ENCODE peak calls at places on chromosome 4, in six cellular contexts. F is suprapubic skin, V is prostate gland, P is spleen, O is stomach, H is sigmoid colon. Q is an unnamed sample.
A peak's percentile ranks its signal among the peaks of the same experiment; 100 is the strongest.

GRCh38 chr4:122539861-122540465 is 80.9 kb downstream of the IL21 start:
- DNase-seq in V (no peak), F (no peak), O (no peak), P (no peak), H (no peak), Q (no peak)

GRCh38 chr4:77950204-77950603 is 87.6 kb downstream of the MRPL1 start:
- DNase-seq in O (no peak), H (no peak), F (no peak), P (no peak), V (no peak), Q (no peak)

GRCh38 chr4:20679946-20680345 is 20.3 kb upstream of the PACRGL start:
- DNase-seq in H (no peak), P (no peak), V (no peak), F (no peak), O (no peak), Q (no peak)

GRCh38 chr4:111991797-111992196 is 153.5 kb upstream of the FAM241A start:
- DNase-seq in V (no peak), O (no peak), F (no peak), H (no peak), P (no peak), Q (peak; percentile 22)

GRCh38 chr4:117455088-117455487 is 369.7 kb upstream of the TRAM1L1 start:
- DNase-seq in P (no peak), H (no peak), V (no peak), F (no peak), O (no peak), Q (no peak)

GRCh38 chr4:93719552-93719951 is 109.0 kb upstream of the ATOH1 start:
- DNase-seq in V (no peak), O (no peak), P (no peak), F (no peak), H (no peak), Q (no peak)

GRCh38 chr4:4501678-4502077 is 40.2 kb downstream of the STX18 start:
- DNase-seq in P (no peak), F (no peak), V (no peak), H (no peak), O (no peak), Q (no peak)

GRCh38 chr4:99723555-99724450 is 66.2 kb upstream of the C4orf54 start:
- DNase-seq in H (peak; percentile 88), V (peak; percentile 49), F (no peak), O (peak; percentile 71), P (no peak), Q (no peak)

GRCh38 chr4:123524958-123525628 is 128.5 kb downstream of the SPRY1 start:
- DNase-seq in P (no peak), H (no peak), F (no peak), V (no peak), O (peak; percentile 58), Q (peak; percentile 55)

GRCh38 chr4:145299380-145300076 is 119.1 kb upstream of the OTUD4 start:
- DNase-seq in F (no peak), V (no peak), P (no peak), O (no peak), H (no peak), Q (no peak)

GRCh38 chr4:111811661-111812060 is 333.6 kb upstream of the FAM241A start:
- DNase-seq in O (no peak), V (no peak), H (no peak), F (no peak), P (no peak), Q (no peak)

GRCh38 chr4:87932718-87933136 is 42.8 kb upstream of the SPP1 start:
- DNase-seq in P (no peak), H (no peak), F (no peak), V (no peak), O (no peak), Q (no peak)

GRCh38 chr4:113692809-113693411 is 68.6 kb downstream of the CAMK2D start:
- DNase-seq in P (no peak), V (no peak), O (no peak), H (no peak), F (no peak), Q (no peak)

GRCh38 chr4:101584306-101584705 is 206.2 kb upstream of the BANK1 start:
- DNase-seq in V (no peak), F (no peak), P (no peak), O (no peak), H (no peak), Q (no peak)

GRCh38 chr4:37687666-37688065 is 1.5 kb upstream of the RELL1 start:
- DNase-seq in F (no peak), O (no peak), H (no peak), P (no peak), V (no peak), Q (no peak)

DNA sequence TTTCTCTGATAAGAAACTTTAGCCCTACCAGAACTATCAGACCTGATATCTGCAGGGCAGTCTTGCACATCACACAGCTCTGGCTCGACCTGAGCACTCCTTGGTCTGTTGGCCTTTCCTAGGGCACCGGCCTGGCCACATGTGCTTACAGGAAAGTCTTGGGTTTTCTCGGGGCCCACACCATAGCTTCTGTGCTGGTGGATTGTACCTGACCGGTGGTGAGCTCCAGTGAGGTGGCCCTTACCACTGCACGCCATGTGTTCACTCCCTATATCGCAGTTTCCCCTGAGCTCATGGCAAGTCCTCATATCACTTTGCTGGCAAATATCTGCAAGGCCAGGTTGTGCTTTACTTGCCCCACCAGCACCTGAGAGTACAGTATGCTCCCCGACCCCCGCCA is 2637.4 kb downstream of the ARAP2 start:
- DNase-seq in V (no peak), F (no peak), P (no peak), H (no peak), O (no peak), Q (no peak)
- H3K9me3 ChIP-seq in V (no peaks in the 10 kb centered on the region), F (peaks cover 19% of the 10 kb centered on the region), P (peaks cover 11% of the 10 kb centered on the region), H (no peaks in the 10 kb centered on the region), O (no peaks in the 10 kb centered on the region), Q (no peaks in the 10 kb centered on the region)

DNA sequence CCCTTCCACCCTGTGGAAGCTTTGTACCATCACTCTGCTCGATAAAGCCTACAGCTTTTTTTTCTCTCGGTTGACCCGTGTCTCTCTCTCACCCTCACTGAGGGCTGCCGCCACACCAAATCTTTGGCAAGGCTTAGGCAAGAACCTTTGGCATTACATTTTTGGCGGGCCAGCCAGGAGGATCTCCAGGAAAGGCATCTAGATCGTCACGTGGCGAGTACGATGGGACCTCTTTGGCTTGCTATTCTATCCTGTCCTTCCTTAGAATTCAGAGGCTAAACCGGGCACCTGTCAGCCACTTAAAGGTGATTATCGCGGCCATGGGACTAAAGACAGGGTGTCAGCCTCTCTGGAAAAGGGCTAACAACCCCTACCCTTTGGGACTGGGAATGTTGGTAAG is 96.2 kb downstream of the UGT2B28 start:
- DNase-seq in V (no peak), O (no peak), P (no peak), F (no peak), H (peak; percentile 55), Q (no peak)
- TF ChIP-seq POLR2AphosphoS5 in V (no peak), O (no peak), P (no peak), F (no peak), H (no peak), Q (no peak)

DNA sequence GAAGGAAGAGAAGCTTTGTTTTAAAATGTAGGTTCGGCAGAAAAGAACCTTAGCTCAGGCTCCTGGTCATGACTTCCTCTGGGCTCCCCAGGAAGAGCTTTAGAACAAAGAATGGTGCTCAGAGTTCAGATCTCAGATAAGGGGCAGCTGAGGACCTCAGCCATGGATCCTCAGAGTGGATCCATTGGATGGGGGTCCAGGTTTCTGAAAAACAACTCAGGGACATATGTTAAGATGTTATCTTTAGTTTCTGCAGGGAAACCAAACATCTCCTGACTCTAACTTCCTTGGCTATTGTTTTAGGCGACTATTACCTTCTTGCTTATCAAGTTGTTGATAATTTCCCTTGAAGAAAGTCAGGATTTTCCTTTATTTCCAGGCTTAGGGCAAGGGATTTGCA is 5.4 kb downstream of the EVC start:
- DNase-seq in V (no peak), O (no peak), P (no peak), F (no peak), H (no peak), Q (no peak)
- H3K9me3 ChIP-seq in V (no peaks in the 10 kb centered on the region), O (no peaks in the 10 kb centered on the region), P (peaks cover 8% of the 10 kb centered on the region), F (no peaks in the 10 kb centered on the region), H (no peaks in the 10 kb centered on the region), Q (no peaks in the 10 kb centered on the region)

GRCh38 chr4:128811571-128812359 is 2.3 kb downstream of the JADE1 start:
- DNase-seq in F (peak; percentile 95), P (peak; percentile 97), H (peak; percentile 97), V (peak; percentile 88), O (peak; percentile 89), Q (peak; percentile 93)

GRCh38 chr4:128812360-128812958 is 3.0 kb downstream of the JADE1 start:
- DNase-seq in H (peak; percentile 81), F (peak; percentile 81), V (peak; percentile 23), P (no peak), O (peak; percentile 35), Q (no peak)

GRCh38 chr4:128809477-128810330 is at the start of gene JADE1:
- DNase-seq in O (peak; percentile 95), P (peak; percentile 97), F (peak; percentile 91), H (peak; percentile 95), V (peak; percentile 93), Q (peak; percentile 93)

GRCh38 chr4:128810331-128810870 is 901 bp downstream of the JADE1 start:
- DNase-seq in H (peak; percentile 72), F (peak; percentile 74), P (peak; percentile 82), O (peak; percentile 32), V (peak; percentile 41), Q (no peak)

DNA sequence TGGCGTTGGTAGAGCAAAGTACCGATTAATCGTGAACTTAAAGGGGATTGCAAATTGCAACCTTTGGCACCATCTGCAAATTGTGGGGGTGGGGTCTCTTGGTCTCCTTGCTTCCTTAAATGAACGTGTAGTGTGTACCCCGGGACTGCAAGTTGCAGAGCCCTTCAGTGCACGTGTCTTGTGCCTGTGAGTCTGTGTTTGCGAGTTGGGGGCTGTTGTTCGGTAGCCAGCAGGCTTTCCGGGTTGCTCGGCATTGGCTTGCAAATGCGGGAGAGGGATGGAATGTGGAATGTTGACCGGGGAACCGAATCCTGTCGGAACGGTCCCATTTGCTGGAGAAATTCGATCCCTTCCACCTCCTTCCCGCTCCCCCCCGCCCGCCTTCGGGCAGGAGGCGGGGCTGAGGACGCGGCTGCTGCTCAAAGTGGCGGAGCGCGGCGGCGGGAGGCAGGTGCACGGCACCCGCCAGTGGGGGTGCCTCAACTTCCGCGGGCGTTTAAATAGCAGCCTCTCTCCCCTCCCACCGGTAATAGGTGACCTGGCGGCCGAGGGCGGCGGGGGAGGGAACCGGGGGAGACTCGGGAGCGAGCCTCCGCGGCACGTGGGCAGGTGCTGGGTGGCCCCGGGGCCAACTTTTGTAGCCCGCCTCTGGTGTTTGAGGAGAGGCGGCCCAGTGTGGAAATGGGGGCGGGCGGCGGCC is 1.5 kb downstream of the JADE1 start:
- DNase-seq in P (peak; percentile 97), O (peak; percentile 89), V (peak; percentile 82), H (peak; percentile 89), F (peak; percentile 92), Q (peak; percentile 95)
- TF ChIP-seq POLR2AphosphoS5 in P (peak; percentile 91), O (peak; percentile 84), V (peak; percentile 84), H (peak; percentile 80), F (peak; percentile 54), Q (peak; percentile 38)

GRCh38 chr4:252065-252601 is 53.1 kb downstream of the ZNF732 start:
- DNase-seq in P (no peak), F (no peak), O (no peak), V (no peak), H (no peak), Q (no peak)
- H3K9me3 ChIP-seq in P (peaks cover 100% of the 10 kb centered on the region), F (peaks cover 58% of the 10 kb centered on the region), O (peaks cover 31% of the 10 kb centered on the region), V (no peaks in the 10 kb centered on the region), H (peaks cover 30% of the 10 kb centered on the region), Q (peaks cover 80% of the 10 kb centered on the region)

GRCh38 chr4:8156617-8157016 is 2.0 kb downstream of the ABLIM2 start:
- DNase-seq in H (no peak), O (no peak), V (no peak), P (peak; percentile 78), F (no peak), Q (no peak)
- TF ChIP-seq POLR2AphosphoS5 in H (no peak), O (no peak), V (no peak), P (peak; percentile 59), F (no peak), Q (peak; percentile 13)